ENCODE peak calls at places on chromosomes 5 and 9, in seven cellular contexts. J is activated T-helper 1 cell treated with anti-CD3 and anti-CD28 coated beads, Interleukin-2, amount 50 U/mL, for 16 hours; Q is H54; B is neural crest cell; F is activated B cell treated with CpG ODN at 0.5 μM for 24 hours; D is activated effector memory CD4-positive, alpha-beta T cell treated with Interleukin-2 at 50 U/mL for 16 hours; G is HTR-8/SVneo. R is an unnamed sample.

GRCh38 chr5:168092786-168093185 is 198.7 kb upstream of the WWC1 start:
- DNase-seq in J (no peak), Q (no peak), B (no peak), F (no peak), D (no peak), G (no peak), R (no peak)

GRCh38 chr5:50759526-50760280 is 93.3 kb downstream of the PARP8 start:
- DNase-seq in J (no peak), Q (no peak), B (no peak), F (no peak), D (no peak), G (no peak), R (no peak)

GRCh38 chr5:102765350-102765749 is 10.2 kb downstream of the PAM start:
- DNase-seq in J (no peak), Q (no peak), B (no peak), F (no peak), D (no peak), G (no peak), R (no peak)

GRCh38 chr5:42951847-42952411 is 88.2 kb downstream of the ANXA2R start:
- DNase-seq in J (peak), Q (no peak), B (no peak), F (peak), D (peak), G (no peak), R (peak)

GRCh38 chr5:156497816-156498215 is 170.9 kb downstream of the SGCD start:
- DNase-seq in J (no peak), Q (no peak), B (no peak), F (no peak), D (no peak), G (no peak), R (peak)

GRCh38 chr5:181114284-181114843 is 16.6 kb downstream of the OR2V1 start:
- DNase-seq in J (no peak), Q (no peak), B (no peak), F (no peak), D (no peak), G (no peak), R (no peak)

GRCh38 chr5:124736111-124736813 is 10.2 kb downstream of the ZNF608 start:
- DNase-seq in J (no peak), Q (no peak), B (no peak), F (no peak), D (no peak), G (no peak), R (peak)

GRCh38 chr5:56255521-56255920 is 22.4 kb upstream of the ANKRD55 start:
- DNase-seq in J (no peak), Q (no peak), B (no peak), F (no peak), D (no peak), G (no peak), R (no peak)

GRCh38 chr5:139557811-139558210 is 3.3 kb upstream of the UBE2D2 start:
- DNase-seq in J (no peak), Q (no peak), B (no peak), F (no peak), D (no peak), G (no peak), R (no peak)

GRCh38 chr5:153552886-153553285 is 62.4 kb downstream of the GRIA1 start:
- DNase-seq in J (no peak), Q (no peak), B (no peak), F (no peak), D (no peak), G (no peak), R (peak)

GRCh38 chr5:111472579-111472978 is 39.8 kb downstream of the STARD4 start:
- DNase-seq in J (no peak), Q (no peak), B (no peak), F (no peak), D (no peak), G (no peak), R (no peak)

GRCh38 chr5:170597876-170598275 is 94.1 kb downstream of the KCNIP1 start:
- DNase-seq in J (no peak), Q (no peak), B (no peak), F (no peak), D (no peak), G (peak), R (peak)

GRCh38 chr5:4942831-4943178 is 197.3 kb upstream of the ADAMTS16 start:
- DNase-seq in J (no peak), Q (no peak), B (no peak), F (no peak), D (no peak), G (no peak), R (no peak)

GRCh38 chr5:119304439-119304838 is 51.4 kb upstream of the TNFAIP8 start:
- DNase-seq in J (no peak), Q (no peak), B (no peak), F (no peak), D (no peak), G (no peak), R (peak)

GRCh38 chr5:81303563-81303962 is 2.2 kb downstream of the ZCCHC9 start:
- DNase-seq in J (no peak), Q (peak), B (no peak), F (no peak), D (no peak), G (no peak), R (peak)

GRCh38 chr9:16180546-16180945 is 627.7 kb downstream of the CCDC171 start:
- DNase-seq in J (no peak), Q (no peak), B (no peak), F (no peak), D (no peak), G (no peak), R (peak)

GRCh38 chr5:68682400-68683152 is 411.2 kb upstream of the SLC30A5 start:
- DNase-seq in J (no peak), Q (no peak), B (no peak), F (no peak), D (no peak), G (no peak), R (no peak)

GRCh38 chr5:92309336-92309991 is 926.3 kb upstream of the ARRDC3 start:
- DNase-seq in J (no peak), Q (no peak), B (no peak), F (no peak), D (no peak), G (peak), R (peak)

GRCh38 chr9:81526587-81526986 is 162.8 kb downstream of the TLE1 start:
- DNase-seq in J (no peak), Q (no peak), B (no peak), F (no peak), D (no peak), G (no peak), R (peak)

GRCh38 chr9:21381752-21382339 is 3.4 kb downstream of the IFNA2 start:
- DNase-seq in J (no peak), Q (no peak), B (no peak), F (peak), D (no peak), G (no peak), R (no peak)

GRCh38 chr5:1783214-1783551 is 16.5 kb downstream of the MRPL36 start:
- DNase-seq in J (no peak), Q (no peak), B (no peak), F (no peak), D (no peak), G (no peak), R (no peak)

GRCh38 chr5:139482050-139482889 is at the start of gene STING1:
- DNase-seq in J (peak), Q (peak), B (no peak), F (peak), D (peak), G (peak), R (peak)

GRCh38 chr9:119349548-119349947 is 19.7 kb downstream of the BRINP1 start:
- DNase-seq in J (no peak), Q (no peak), B (peak), F (no peak), D (no peak), G (no peak), R (no peak)

GRCh38 chr5:71783891-71784290 is 64.8 kb downstream of the CARTPT start:
- DNase-seq in J (no peak), Q (no peak), B (no peak), F (no peak), D (no peak), G (no peak), R (no peak)

GRCh38 chr5:137142371-137143243 is 356.5 kb downstream of the SPOCK1 start:
- DNase-seq in J (no peak), Q (peak), B (no peak), F (no peak), D (no peak), G (peak), R (peak)

GRCh38 chr9:81683214-81683613 is 6.1 kb downstream of the TLE1 start:
- DNase-seq in J (no peak), Q (no peak), B (no peak), F (no peak), D (no peak), G (no peak), R (no peak)

GRCh38 chr9:89541798-89542197 is 43.9 kb upstream of the SEMA4D start:
- DNase-seq in J (no peak), Q (no peak), B (no peak), F (no peak), D (no peak), G (no peak), R (no peak)

GRCh38 chr5:110909415-110909814 is 162.1 kb upstream of the TSLP start:
- DNase-seq in J (no peak), Q (no peak), B (no peak), F (no peak), D (no peak), G (no peak), R (no peak)

GRCh38 chr5:147169399-147169798 is 65.4 kb upstream of the STK32A start:
- DNase-seq in J (no peak), Q (no peak), B (no peak), F (no peak), D (no peak), G (no peak), R (peak)

GRCh38 chr5:149424371-149425315 is 45.6 kb upstream of the IL17B start:
- DNase-seq in J (no peak), Q (no peak), B (no peak), F (no peak), D (no peak), G (no peak), R (no peak)

GRCh38 chr5:173884402-173885053 is 3.6 kb upstream of the CPEB4 start:
- DNase-seq in J (peak), Q (no peak), B (no peak), F (peak), D (peak), G (no peak), R (no peak)

GRCh38 chr9:114591206-114591853 is 3.8 kb downstream of the ATP6V1G1 start:
- DNase-seq in J (no peak), Q (no peak), B (no peak), F (no peak), D (no peak), G (no peak), R (peak)

GRCh38 chr9:70021026-70021571 is 22.5 kb upstream of the MAMDC2 start:
- DNase-seq in J (no peak), Q (peak), B (no peak), F (no peak), D (no peak), G (peak), R (peak)

GRCh38 chr5:177312649-177313181 is 1.0 kb upstream of the MXD3 start:
- DNase-seq in J (no peak), Q (peak), B (no peak), F (no peak), D (no peak), G (peak), R (peak)

GRCh38 chr5:1686066-1686802 is 113.4 kb downstream of the MRPL36 start:
- DNase-seq in J (no peak), Q (no peak), B (no peak), F (no peak), D (no peak), G (no peak), R (no peak)

GRCh38 chr9:4228606-4229005 is 71.3 kb downstream of the GLIS3 start:
- DNase-seq in J (no peak), Q (no peak), B (no peak), F (no peak), D (no peak), G (peak), R (peak)

GRCh38 chr5:43802119-43802518 is 199.1 kb downstream of the NNT start:
- DNase-seq in J (no peak), Q (peak), B (no peak), F (no peak), D (no peak), G (no peak), R (peak)

GRCh38 chr5:142630927-142631539 is 54.9 kb downstream of the FGF1 start:
- DNase-seq in J (no peak), Q (no peak), B (no peak), F (no peak), D (no peak), G (no peak), R (no peak)

GRCh38 chr5:71782771-71783770 is 64.0 kb downstream of the CARTPT start:
- DNase-seq in J (no peak), Q (peak), B (peak), F (peak), D (no peak), G (peak), R (peak)

GRCh38 chr9:92324889-92325268 is 271 bp downstream of the NOL8 start:
- DNase-seq in J (peak), Q (peak), B (no peak), F (no peak), D (no peak), G (peak), R (no peak)